ENCODE peak calls at places on chromosomes 2 and 18, in five cellular contexts. One of them, this sample, is unnamed.

GRCh38 chr2:54503192-54503591 is 47.1 kb downstream of the SPTBN1 start:
- ATAC-seq in K562: peak; percentile 94
- ATAC-seq in GM12878: peak; percentile 92
- ATAC-seq in upper lobe of left lung: no peak
- ATAC-seq in HepG2: peak; percentile 87
- ATAC-seq in this sample: no peak

GRCh38 chr18:12819822-12820221 is 64.2 kb downstream of the PTPN2 start:
- ATAC-seq in GM12878: peak; percentile 22
- ATAC-seq in upper lobe of left lung: no peak
- ATAC-seq in HepG2: no peak
- ATAC-seq in K562: no peak
- ATAC-seq in this sample: no peak

GRCh38 chr2:10449838-10450691 is 1.9 kb upstream of the ODC1 start:
- ATAC-seq in HepG2: peak; percentile 66
- ATAC-seq in K562: no peak
- ATAC-seq in GM12878: no peak
- ATAC-seq in upper lobe of left lung: no peak
- ATAC-seq in this sample: no peak

GRCh38 chr2:8886197-8886508 is 48.7 kb upstream of the KIDINS220 start:
- ATAC-seq in GM12878: no peak
- ATAC-seq in upper lobe of left lung: no peak
- ATAC-seq in K562: no peak
- ATAC-seq in HepG2: no peak
- ATAC-seq in this sample: no peak

GRCh38 chr18:48740846-48741485 is 202.1 kb downstream of the CTIF start:
- ATAC-seq in K562: no peak
- ATAC-seq in HepG2: no peak
- ATAC-seq in GM12878: no peak
- ATAC-seq in upper lobe of left lung: no peak
- ATAC-seq in this sample: no peak

GRCh38 chr2:36468463-36469266 is 113.1 kb downstream of the CRIM1 start:
- ATAC-seq in K562: no peak
- ATAC-seq in HepG2: no peak
- ATAC-seq in GM12878: no peak
- ATAC-seq in upper lobe of left lung: no peak
- ATAC-seq in this sample: no peak

GRCh38 chr2:38092196-38092902 is 16.4 kb upstream of the CYP1B1 start:
- ATAC-seq in GM12878: no peak
- ATAC-seq in K562: no peak
- ATAC-seq in upper lobe of left lung: peak; percentile 63
- ATAC-seq in HepG2: peak; percentile 56
- ATAC-seq in this sample: peak; percentile 90

GRCh38 chr2:96789245-96789617 is 26.8 kb upstream of the CNNM3 start:
- ATAC-seq in upper lobe of left lung: peak; percentile 3
- ATAC-seq in GM12878: no peak
- ATAC-seq in HepG2: no peak
- ATAC-seq in K562: no peak
- ATAC-seq in this sample: no peak

GRCh38 chr2:67839242-67839641 is 223.6 kb downstream of the C1D start:
- ATAC-seq in upper lobe of left lung: no peak
- ATAC-seq in HepG2: no peak
- ATAC-seq in GM12878: no peak
- ATAC-seq in K562: no peak
- ATAC-seq in this sample: no peak

DNA sequence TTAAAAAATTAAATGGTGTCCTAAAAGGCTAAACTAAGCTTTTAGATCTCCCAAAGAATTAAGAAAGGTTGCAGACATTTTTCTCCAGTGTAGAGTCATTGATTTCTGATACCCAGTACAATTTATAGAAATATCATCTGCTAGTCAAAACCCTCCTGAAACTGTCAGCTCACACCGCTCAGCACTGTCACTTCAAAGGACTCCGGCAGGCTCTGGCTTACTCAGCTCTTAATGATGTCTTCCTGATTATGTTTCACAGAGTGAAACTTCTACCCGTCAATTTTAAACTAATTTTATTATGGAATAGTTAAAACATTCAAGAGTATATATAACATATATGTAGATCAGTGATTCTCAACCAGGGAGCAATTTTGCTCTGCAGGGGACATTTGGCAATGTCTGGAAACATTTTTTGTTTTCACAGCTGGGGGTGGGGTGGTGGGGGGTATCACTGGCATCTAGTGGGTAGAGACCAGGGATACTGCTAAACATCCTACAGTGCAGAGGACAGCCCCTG is 31.5 kb downstream of the CDK15 start:
- ATAC-seq in upper lobe of left lung: no peak
- ATAC-seq in GM12878: peak; percentile 62
- ATAC-seq in HepG2: no peak
- ATAC-seq in K562: no peak
- ATAC-seq in this sample: no peak
- H3K27ac ChIP-seq in upper lobe of left lung: no peak overlapping the region
- H3K27ac ChIP-seq in GM12878: no peak overlapping the region
- H3K27ac ChIP-seq in HepG2: no peak overlapping the region
- H3K27ac ChIP-seq in K562: no peak overlapping the region
- H3K27ac ChIP-seq in this sample: no peak overlapping the region

GRCh38 chr2:71787476-71788185 is 334.3 kb downstream of the DYSF start:
- ATAC-seq in HepG2: no peak
- ATAC-seq in upper lobe of left lung: no peak
- ATAC-seq in GM12878: no peak
- ATAC-seq in K562: no peak
- ATAC-seq in this sample: no peak
- TF ChIP-seq EP300 in HepG2: no peak
- TF ChIP-seq EP300 in upper lobe of left lung: no peak
- TF ChIP-seq EP300 in GM12878: no peak
- TF ChIP-seq EP300 in K562: no peak
- TF ChIP-seq EP300 in this sample: no peak

GRCh38 chr2:152444448-152444847 is 109.5 kb downstream of the FMNL2 start:
- ATAC-seq in K562: no peak
- ATAC-seq in GM12878: no peak
- ATAC-seq in HepG2: no peak
- ATAC-seq in upper lobe of left lung: no peak
- ATAC-seq in this sample: no peak

GRCh38 chr2:152445375-152445774 is 110.4 kb downstream of the FMNL2 start:
- ATAC-seq in GM12878: peak; percentile 55
- ATAC-seq in HepG2: no peak
- ATAC-seq in upper lobe of left lung: no peak
- ATAC-seq in K562: no peak
- ATAC-seq in this sample: no peak

GRCh38 chr2:152443771-152444170 is 108.8 kb downstream of the FMNL2 start:
- ATAC-seq in HepG2: no peak
- ATAC-seq in K562: no peak
- ATAC-seq in GM12878: no peak
- ATAC-seq in upper lobe of left lung: no peak
- ATAC-seq in this sample: no peak

GRCh38 chr2:152446213-152446612 is 111.2 kb downstream of the FMNL2 start:
- ATAC-seq in upper lobe of left lung: no peak
- ATAC-seq in GM12878: peak; percentile 10
- ATAC-seq in K562: no peak
- ATAC-seq in HepG2: no peak
- ATAC-seq in this sample: no peak

DNA sequence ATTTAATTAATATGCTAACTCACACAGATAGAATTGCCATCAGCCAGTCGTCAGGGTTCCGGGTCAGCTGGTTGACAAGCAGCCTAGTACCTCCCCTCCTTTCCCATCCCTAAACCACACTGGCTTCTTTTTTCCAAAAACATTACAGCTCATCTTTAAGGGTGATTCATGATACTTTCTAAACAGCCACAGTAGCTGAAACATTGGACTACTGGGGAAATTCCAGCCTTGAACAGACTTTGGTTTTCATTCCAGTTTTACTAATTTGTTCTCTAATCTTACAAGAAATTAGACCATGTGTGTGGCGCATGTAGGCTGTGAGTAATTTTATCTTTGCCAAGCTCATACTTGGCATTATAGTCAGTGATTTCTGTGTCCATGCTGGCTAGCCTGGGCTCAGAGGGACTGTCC is 110.8 kb downstream of the FMNL2 start:
- ATAC-seq in GM12878: peak; percentile 86
- ATAC-seq in upper lobe of left lung: no peak
- ATAC-seq in K562: no peak
- ATAC-seq in HepG2: no peak
- ATAC-seq in this sample: peak; percentile 79
- TF ChIP-seq POLR2AphosphoS5 in GM12878: no peak
- TF ChIP-seq POLR2AphosphoS5 in upper lobe of left lung: no peak
- TF ChIP-seq POLR2AphosphoS5 in K562: no peak
- TF ChIP-seq POLR2AphosphoS5 in HepG2: no peak
- TF ChIP-seq POLR2AphosphoS5 in this sample: peak; percentile 38

GRCh38 chr2:215727507-215728503 is 285.5 kb downstream of the MREG start:
- ATAC-seq in GM12878: peak; percentile 77
- ATAC-seq in upper lobe of left lung: no peak
- ATAC-seq in K562: no peak
- ATAC-seq in HepG2: peak; percentile 98
- ATAC-seq in this sample: no peak
- H3K27ac ChIP-seq in GM12878: no peak overlapping the region
- H3K27ac ChIP-seq in upper lobe of left lung: no peak overlapping the region
- H3K27ac ChIP-seq in K562: no peak overlapping the region
- H3K27ac ChIP-seq in HepG2: peak overlapping the region; percentile 23
- H3K27ac ChIP-seq in this sample: peak overlapping the region; percentile 14

GRCh38 chr2:70116936-70117554 is 29.8 kb downstream of the PCBP1 start:
- ATAC-seq in K562: no peak
- ATAC-seq in GM12878: no peak
- ATAC-seq in upper lobe of left lung: no peak
- ATAC-seq in HepG2: no peak
- ATAC-seq in this sample: no peak
- TF ChIP-seq EP300 in K562: no peak
- TF ChIP-seq EP300 in GM12878: no peak
- TF ChIP-seq EP300 in upper lobe of left lung: no peak
- TF ChIP-seq EP300 in HepG2: no peak
- TF ChIP-seq EP300 in this sample: no peak

DNA sequence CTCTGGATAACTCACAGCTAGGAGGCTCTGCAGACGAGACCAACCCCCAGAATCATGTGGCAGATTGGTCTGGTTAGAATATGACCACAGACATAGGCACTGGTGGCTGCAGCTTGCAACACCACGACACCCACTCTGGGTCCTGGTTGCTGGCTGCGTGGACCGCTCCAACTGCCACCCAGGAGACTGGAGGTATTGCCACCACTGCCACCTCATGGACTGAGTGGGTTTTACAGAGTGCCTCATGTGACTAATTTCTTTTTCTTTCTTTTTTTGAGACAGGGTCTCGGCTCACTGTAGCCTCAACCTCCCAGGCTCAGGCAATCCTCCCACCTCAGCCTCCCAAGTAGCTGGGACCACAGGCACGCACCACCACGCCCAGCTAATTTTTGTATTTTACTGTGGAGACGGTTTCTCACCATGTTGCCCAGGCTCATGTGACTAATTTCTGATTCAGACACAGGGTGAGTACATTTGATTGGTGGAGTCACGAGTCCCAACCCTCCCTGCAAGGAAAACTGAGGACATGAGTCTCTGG is 29.9 kb upstream of the NT5DC4 start:
- ATAC-seq in HepG2: peak; percentile 77
- ATAC-seq in upper lobe of left lung: peak; percentile 81
- ATAC-seq in K562: peak; percentile 55
- ATAC-seq in GM12878: peak; percentile 77
- ATAC-seq in this sample: peak; percentile 55
- TF ChIP-seq POLR2AphosphoS5 in HepG2: no peak
- TF ChIP-seq POLR2AphosphoS5 in upper lobe of left lung: peak; percentile 22
- TF ChIP-seq POLR2AphosphoS5 in K562: no peak
- TF ChIP-seq POLR2AphosphoS5 in GM12878: no peak
- TF ChIP-seq POLR2AphosphoS5 in this sample: no peak

GRCh38 chr2:43168016-43168369 is 58.4 kb downstream of the ZFP36L2 start:
- ATAC-seq in HepG2: peak; percentile 7
- ATAC-seq in K562: no peak
- ATAC-seq in upper lobe of left lung: peak; percentile 5
- ATAC-seq in GM12878: no peak
- ATAC-seq in this sample: no peak
- H3K27ac ChIP-seq in HepG2: no peak overlapping the region
- H3K27ac ChIP-seq in K562: no peak overlapping the region
- H3K27ac ChIP-seq in upper lobe of left lung: peak overlapping the region; percentile 85
- H3K27ac ChIP-seq in GM12878: no peak overlapping the region
- H3K27ac ChIP-seq in this sample: no peak overlapping the region

DNA sequence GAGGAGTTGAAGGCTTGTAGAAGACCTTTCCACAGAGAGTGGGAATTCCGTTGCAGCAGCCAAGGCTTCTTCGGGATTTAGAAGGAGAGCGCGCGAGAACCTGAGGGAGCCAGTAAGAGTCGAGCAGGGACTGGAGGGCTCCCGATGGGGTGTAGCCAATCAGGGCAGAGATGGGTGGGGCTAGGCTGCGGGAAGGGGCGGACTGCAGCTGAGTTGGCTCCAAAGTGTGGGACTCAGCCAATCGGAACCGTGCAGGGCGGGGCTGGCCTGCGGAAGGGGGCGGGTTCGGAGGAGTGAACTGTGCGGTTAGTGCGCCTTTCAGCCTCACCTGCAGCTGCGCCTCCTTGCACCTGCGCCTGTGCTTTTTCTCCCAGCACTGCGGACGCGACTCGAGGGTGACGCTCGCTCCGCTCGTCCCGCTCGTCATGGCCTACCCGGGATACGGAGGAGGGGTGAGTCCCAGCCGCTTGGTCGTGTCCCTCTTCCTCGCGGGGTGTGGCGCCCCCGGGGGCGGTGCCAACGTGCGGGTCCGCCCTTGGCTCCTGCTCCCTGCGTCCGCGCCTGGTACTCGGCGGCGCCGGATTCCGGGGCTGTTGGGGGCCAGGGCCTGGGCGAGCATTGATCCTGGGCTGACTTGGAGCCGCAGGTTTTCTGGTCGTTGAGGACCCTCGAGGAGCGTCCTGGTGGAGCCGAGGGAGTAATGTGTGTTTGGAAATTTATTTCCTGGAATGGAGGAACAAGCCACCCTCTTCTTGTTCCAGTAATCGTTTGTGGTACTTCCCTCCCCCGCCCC is at the start of gene GCA:
- ATAC-seq in upper lobe of left lung: peak; percentile 100
- ATAC-seq in HepG2: peak; percentile 99
- ATAC-seq in K562: peak; percentile 97
- ATAC-seq in GM12878: peak; percentile 99
- ATAC-seq in this sample: peak; percentile 100
- TF ChIP-seq EP300 in upper lobe of left lung: no peak
- TF ChIP-seq EP300 in HepG2: no peak
- TF ChIP-seq EP300 in K562: no peak
- TF ChIP-seq EP300 in GM12878: no peak
- TF ChIP-seq EP300 in this sample: no peak

GRCh38 chr2:28894470-28895188 is at the start of gene WDR43:
- ATAC-seq in GM12878: peak; percentile 88
- ATAC-seq in K562: peak; percentile 92
- ATAC-seq in upper lobe of left lung: peak; percentile 100
- ATAC-seq in HepG2: peak; percentile 98
- ATAC-seq in this sample: peak; percentile 99
- TF ChIP-seq POLR2AphosphoS5 in GM12878: peak; percentile 85
- TF ChIP-seq POLR2AphosphoS5 in K562: peak; percentile 88
- TF ChIP-seq POLR2AphosphoS5 in upper lobe of left lung: peak; percentile 89
- TF ChIP-seq POLR2AphosphoS5 in HepG2: peak; percentile 87
- TF ChIP-seq POLR2AphosphoS5 in this sample: no peak

This sample was measured in gastroesophageal sphincter.